ENCODE peak calls at places on chromosomes 7 and 10, in five cellular contexts. C is Peyer's patch, J is Caco-2, M is astrocyte, G is esophagus squamous epithelium. H is an unnamed sample.

GRCh38 chr10:70981171-70981836 is 92.9 kb upstream of the PCBD1 start:
- DNase-seq in G (no peak), J (no peak), C (no peak), M (no peak), H (no peak)

GRCh38 chr10:84179059-84179710 is 5.6 kb downstream of the GPR15LG start:
- DNase-seq in C (peak; percentile 70), J (no peak), G (no peak), M (peak; percentile 40), H (no peak)

GRCh38 chr10:44385726-44386438 is 985 bp upstream of the CXCL12 start:
- DNase-seq in C (no peak), G (no peak), J (no peak), M (no peak), H (peak; percentile 19)

GRCh38 chr10:131790021-131790420 is 110.8 kb upstream of the PPP2R2D start:
- DNase-seq in J (peak; percentile 42), C (no peak), G (no peak), M (no peak), H (peak; percentile 15)

GRCh38 chr7:26777383-26777782 is 87.0 kb downstream of the SKAP2 start:
- DNase-seq in G (no peak), J (no peak), M (no peak), C (no peak), H (no peak)

GRCh38 chr10:114691442-114691941 is 33.4 kb upstream of the ABLIM1 start:
- DNase-seq in C (no peak), G (no peak), M (peak; percentile 77), J (no peak), H (no peak)

GRCh38 chr10:7260412-7260900 is 150.4 kb downstream of the SFMBT2 start:
- DNase-seq in M (peak; percentile 97), G (peak; percentile 3), J (peak; percentile 54), C (no peak), H (no peak)

GRCh38 chr10:12482586-12482985 is 133.2 kb downstream of the CAMK1D start:
- DNase-seq in J (no peak), C (no peak), M (no peak), G (no peak), H (no peak)

GRCh38 chr7:19122018-19122588 is 4.7 kb upstream of the TWIST1 start:
- DNase-seq in C (no peak), M (no peak), G (no peak), J (peak; percentile 12), H (no peak)

GRCh38 chr7:87312215-87312865 is 33.1 kb upstream of the CROT start:
- DNase-seq in J (peak; percentile 73), G (no peak), C (peak; percentile 58), M (peak; percentile 33), H (peak; percentile 58)

GRCh38 chr7:77242068-77242467 is 42.4 kb upstream of the FGL2 start:
- DNase-seq in J (no peak), G (no peak), C (no peak), M (no peak), H (no peak)

GRCh38 chr10:80265740-80266512 is 23.5 kb downstream of the MAT1A start:
- DNase-seq in M (no peak), J (no peak), C (no peak), G (no peak), H (no peak)

GRCh38 chr7:43119371-43120069 is 7.1 kb downstream of the HECW1 start:
- DNase-seq in C (no peak), G (no peak), J (no peak), M (peak; percentile 88), H (no peak)

GRCh38 chr10:47034511-47035051 is 123.4 kb downstream of the PTPN20 start:
- DNase-seq in J (no peak), G (no peak), C (no peak), M (no peak), H (no peak)

GRCh38 chr7:46286957-46287356 is 365.9 kb upstream of the IGFBP3 start:
- DNase-seq in G (no peak), J (no peak), C (no peak), M (no peak), H (no peak)

GRCh38 chr10:14397069-14397468 is 66.3 kb upstream of the FRMD4A start:
- DNase-seq in M (peak; percentile 100), C (no peak), J (no peak), G (no peak), H (no peak)

GRCh38 chr10:66627156-66627555 is 298.7 kb upstream of the LRRTM3 start:
- DNase-seq in C (no peak), G (no peak), M (no peak), J (peak; percentile 59), H (no peak)

GRCh38 chr10:98517672-98518071 is 70.9 kb upstream of the HPS1 start:
- DNase-seq in C (no peak), G (no peak), J (no peak), M (no peak), H (no peak)

GRCh38 chr10:126080879-126081331 is 184.5 kb downstream of the FANK1 start:
- DNase-seq in G (no peak), C (no peak), J (no peak), M (peak; percentile 99), H (no peak)

GRCh38 chr7:108055541-108056135 is 52.7 kb upstream of the LAMB1 start:
- DNase-seq in J (peak; percentile 45), C (no peak), M (no peak), G (no peak), H (no peak)

GRCh38 chr7:433558-433957 is 86.1 kb downstream of the PDGFA start:
- DNase-seq in J (no peak), G (no peak), M (no peak), C (no peak), H (no peak)

GRCh38 chr7:82050792-82051191 is 280.9 kb upstream of the HGF start:
- DNase-seq in M (peak; percentile 74), G (no peak), J (no peak), C (no peak), H (no peak)

GRCh38 chr7:1040790-1041189 is 3.6 kb upstream of the GPR146 start:
- DNase-seq in G (no peak), M (no peak), C (no peak), J (no peak), H (no peak)

GRCh38 chr7:90773269-90773668 is 177.1 kb downstream of the CDK14 start:
- DNase-seq in G (no peak), M (no peak), J (no peak), C (no peak), H (no peak)

GRCh38 chr7:11527707-11528106 is 304.3 kb downstream of the THSD7A start:
- DNase-seq in J (no peak), M (no peak), G (no peak), C (no peak), H (no peak)

GRCh38 chr7:47183896-47184629 is 397.8 kb downstream of the TNS3 start:
- DNase-seq in G (no peak), C (no peak), M (no peak), J (no peak), H (no peak)

GRCh38 chr10:12902135-12902572 is 99.4 kb downstream of the CCDC3 start:
- DNase-seq in C (no peak), J (peak; percentile 77), M (peak; percentile 25), G (no peak), H (peak; percentile 57)

GRCh38 chr10:61635946-61636345 is 26.8 kb upstream of the CABCOCO1 start:
- DNase-seq in C (no peak), G (no peak), J (no peak), M (peak; percentile 81), H (no peak)

GRCh38 chr7:6015917-6016652 is 7.0 kb downstream of the AIMP2 start:
- DNase-seq in M (peak; percentile 65), G (no peak), C (no peak), J (peak; percentile 49), H (peak; percentile 78)

GRCh38 chr7:99407849-99408346 is 499 bp downstream of the PDAP1 start:
- DNase-seq in G (no peak), M (peak; percentile 79), J (peak; percentile 43), C (peak; percentile 64), H (peak; percentile 40)

GRCh38 chr7:99410635-99411034 is 1.9 kb downstream of the BUD31 start:
- DNase-seq in C (no peak), G (no peak), M (no peak), J (no peak), H (no peak)

GRCh38 chr7:99408347-99409191 is at the start of the genes BUD31 and PDAP1:
- DNase-seq in G (peak; percentile 67), C (peak; percentile 96), M (peak; percentile 90), J (peak; percentile 94), H (peak; percentile 92)

GRCh38 chr7:99409814-99410213 is 1.0 kb downstream of the BUD31 start:
- DNase-seq in J (no peak), M (no peak), C (no peak), G (no peak), H (no peak)

GRCh38 chr7:99409192-99409572 is 413 bp downstream of the BUD31 start:
- DNase-seq in J (no peak), C (no peak), G (no peak), M (no peak), H (no peak)
- TF ChIP-seq CTCF in J (no peak), C (no peak), G (no peak), M (no peak), H (no peak)

GRCh38 chr7:25619963-25620799 is 391.9 kb upstream of the NPVF start:
- DNase-seq in J (no peak), M (no peak), C (no peak), G (no peak), H (peak; percentile 31)

GRCh38 chr7:25624001-25624400 is 395.7 kb upstream of the NPVF start:
- DNase-seq in M (no peak), C (no peak), G (no peak), J (no peak), H (no peak)

GRCh38 chr7:25622716-25623115 is 394.4 kb upstream of the NPVF start:
- DNase-seq in M (no peak), G (no peak), J (no peak), C (no peak), H (no peak)

GRCh38 chr7:25624837-25625236 is 396.6 kb upstream of the NPVF start:
- DNase-seq in C (no peak), G (no peak), J (no peak), M (no peak), H (no peak)

DNA sequence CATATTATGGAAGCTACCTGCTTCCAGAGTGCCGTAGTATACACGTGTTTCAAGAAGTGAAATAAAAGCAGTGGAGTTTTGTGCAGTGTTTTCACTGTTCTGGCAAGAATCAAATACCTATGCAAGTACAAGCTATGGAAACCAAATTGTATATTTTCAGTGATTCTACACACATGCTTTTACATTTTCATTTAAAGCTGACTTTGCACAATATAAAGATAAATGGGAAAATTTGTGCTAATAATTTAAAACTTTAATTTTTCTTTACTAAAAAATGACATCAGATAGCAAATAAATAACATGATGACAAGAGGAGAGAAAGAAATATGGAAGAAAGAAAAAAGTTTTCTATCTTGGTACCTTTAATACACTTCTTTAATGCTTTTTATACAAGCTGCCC is 393.7 kb upstream of the NPVF start:
- DNase-seq in M (no peak), J (no peak), G (no peak), C (no peak), H (no peak)
- H3K4me1 ChIP-seq in M (no peaks in the 10 kb centered on the region), J (no peaks in the 10 kb centered on the region), G (peaks cover 10% of the 10 kb centered on the region), C (no peaks in the 10 kb centered on the region), H (peaks cover 11% of the 10 kb centered on the region)

GRCh38 chr10:11411926-11412545 is 199.4 kb downstream of the USP6NL start:
- DNase-seq in J (no peak), G (no peak), C (no peak), M (no peak), H (no peak)
- TF ChIP-seq CTCF in J (peak; percentile 31), G (no peak), C (no peak), M (no peak), H (no peak)

GRCh38 chr7:4093035-4093434 is 589.1 kb upstream of the FOXK1 start:
- DNase-seq in G (no peak), M (no peak), J (no peak), C (no peak), H (no peak)
- H3K4me1 ChIP-seq in G (peaks cover 6% of the 10 kb centered on the region), M (no peaks in the 10 kb centered on the region), J (no peaks in the 10 kb centered on the region), C (no peaks in the 10 kb centered on the region), H (no peaks in the 10 kb centered on the region)

GRCh38 chr10:50853557-50853956 is 31.9 kb downstream of the A1CF start:
- DNase-seq in G (no peak), C (no peak), M (no peak), J (no peak), H (no peak)
- TF ChIP-seq CTCF in G (no peak), C (no peak), M (no peak), J (no peak), H (no peak)